ENCODE peak calls at places on chromosomes 16 and 17, in four cellular contexts. D, E, S and V are unnamed samples.

GRCh38 chr16:19595043-19595767 is 39.7 kb downstream of the VPS35L start:
- DNase-seq in D (no peak), E (peak; percentile 83), S (no peak), V (peak; percentile 12)

GRCh38 chr17:18877104-18877503 is 19.2 kb downstream of the PRPSAP2 start:
- DNase-seq in D (no peak), E (peak; percentile 50), S (peak; percentile 43), V (no peak)

GRCh38 chr16:67537270-67537635 is 8.6 kb downstream of the RIPOR1 start:
- DNase-seq in D (peak; percentile 63), E (peak; percentile 36), S (no peak), V (peak; percentile 37)

GRCh38 chr16:81394416-81394815 is 50.2 kb upstream of the CMIP start:
- DNase-seq in S (no peak), E (no peak), D (no peak), V (no peak)

GRCh38 chr17:82228842-82229685 is at the start of gene SLC16A3:
- DNase-seq in D (no peak), S (peak; percentile 67), E (peak; percentile 75), V (peak; percentile 77)

GRCh38 chr17:79922161-79922569 is 82.9 kb upstream of the CBX4 start:
- DNase-seq in E (no peak), D (no peak), S (no peak), V (no peak)

GRCh38 chr17:41567317-41567716 is 4.5 kb downstream of the KRT9 start:
- DNase-seq in S (no peak), E (no peak), D (no peak), V (no peak)

GRCh38 chr16:22296225-22297113 is 740 bp upstream of the POLR3E start:
- DNase-seq in D (no peak), E (no peak), S (no peak), V (peak; percentile 17)

GRCh38 chr16:8796469-8797363 is 723 bp downstream of the TMEM186 start:
- DNase-seq in E (no peak), S (no peak), D (no peak), V (no peak)

GRCh38 chr17:19867654-19868395 is at the start of gene ULK2:
- DNase-seq in D (peak; percentile 78), E (peak; percentile 69), S (peak; percentile 50), V (peak; percentile 84)

GRCh38 chr17:48586355-48586924 is 3.6 kb downstream of the HOXB3 start:
- DNase-seq in E (peak; percentile 41), D (no peak), S (no peak), V (peak; percentile 55)

GRCh38 chr16:74608944-74609343 is 2.0 kb upstream of the GLG1 start:
- DNase-seq in D (no peak), S (no peak), E (no peak), V (no peak)

GRCh38 chr16:84810518-84811273 is 9.1 kb upstream of the CRISPLD2 start:
- DNase-seq in S (peak; percentile 61), E (peak; percentile 63), D (no peak), V (peak; percentile 77)

GRCh38 chr17:50265690-50266306 is 8.5 kb upstream of the TMEM92 start:
- DNase-seq in S (no peak), E (no peak), D (peak; percentile 36), V (peak; percentile 48)

GRCh38 chr17:45935197-45935709 is 40.9 kb downstream of the MAPT start:
- DNase-seq in D (no peak), E (no peak), S (no peak), V (no peak)

GRCh38 chr16:23695756-23696155 is 17.1 kb downstream of the PLK1 start:
- DNase-seq in S (no peak), E (no peak), D (no peak), V (no peak)

GRCh38 chr16:27216297-27216885 is 13.1 kb downstream of the KDM8 start:
- DNase-seq in S (no peak), E (no peak), D (no peak), V (no peak)
- H2AFZ ChIP-seq in S (no peak overlapping the region), E (no peak overlapping the region), D (no peak overlapping the region), V (no peak overlapping the region)

GRCh38 chr16:13561276-13561675 is 358.7 kb upstream of the ERCC4 start:
- DNase-seq in D (no peak), S (no peak), E (no peak), V (no peak)
- H2AFZ ChIP-seq in D (no peak overlapping the region), S (no peak overlapping the region), E (no peak overlapping the region), V (no peak overlapping the region)

DNA sequence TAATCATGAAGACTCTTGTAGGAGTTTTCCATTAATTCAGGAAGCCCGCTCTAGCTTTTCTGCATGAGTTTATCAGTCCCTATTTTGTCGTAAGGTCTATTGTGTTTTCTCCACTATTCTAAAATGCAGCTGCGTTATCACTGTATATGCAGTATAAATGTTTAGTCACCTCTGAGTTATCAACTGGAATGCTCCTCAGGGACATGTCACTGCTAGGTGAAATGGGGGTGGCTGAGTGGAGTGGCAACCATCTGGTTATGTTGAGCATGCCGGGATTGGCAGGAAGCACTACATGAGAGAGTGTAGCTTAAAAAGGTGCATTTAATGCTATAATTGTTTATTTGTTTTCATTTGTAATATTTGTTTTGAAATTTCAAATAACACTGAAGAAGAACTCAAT is 285.2 kb upstream of the ELAC2 start:
- DNase-seq in E (no peak), D (no peak), S (no peak), V (no peak)
- H2AFZ ChIP-seq in E (no peak overlapping the region), D (no peak overlapping the region), S (no peak overlapping the region), V (no peak overlapping the region)

DNA sequence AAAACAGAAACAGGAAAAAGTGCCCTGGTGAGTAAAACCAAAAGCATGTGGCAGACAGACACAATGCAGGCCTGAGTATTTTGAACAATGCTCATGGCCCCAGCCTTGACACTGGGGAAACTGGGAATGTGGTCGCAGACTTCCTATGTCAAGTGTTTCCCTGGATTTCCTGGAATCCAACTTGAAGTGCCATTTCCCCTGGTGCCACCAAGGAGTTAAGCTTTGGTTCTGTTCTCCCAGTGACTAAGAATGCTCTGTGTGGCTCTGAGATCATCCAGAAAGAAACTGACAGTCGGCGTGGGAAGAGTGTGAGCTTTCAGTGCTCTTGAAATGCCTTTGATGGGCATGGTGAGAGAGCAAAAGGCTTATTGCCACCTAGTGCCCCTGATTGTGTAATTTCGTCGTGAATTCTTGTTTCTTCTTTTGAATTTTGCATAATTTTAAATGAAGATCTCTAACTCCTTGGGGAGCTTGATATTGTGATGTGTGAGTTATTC is 96.0 kb downstream of the YPEL2 start:
- DNase-seq in D (no peak), S (peak; percentile 60), E (peak; percentile 45), V (peak; percentile 78)
- H2AFZ ChIP-seq in D (no peak overlapping the region), S (peak overlapping the region; percentile 61), E (peak overlapping the region; percentile 87), V (peak overlapping the region; percentile 25)

GRCh38 chr17:59361916-59362810 is 30.7 kb downstream of the YPEL2 start:
- DNase-seq in D (no peak), S (peak; percentile 87), E (peak; percentile 93), V (peak; percentile 90)

GRCh38 chr17:59365383-59365981 is 34.0 kb downstream of the YPEL2 start:
- DNase-seq in S (no peak), E (no peak), D (no peak), V (no peak)

GRCh38 chr17:59362811-59363205 is 31.4 kb downstream of the YPEL2 start:
- DNase-seq in D (no peak), S (no peak), E (no peak), V (no peak)

GRCh38 chr17:59357929-59358328 is 26.5 kb downstream of the YPEL2 start:
- DNase-seq in E (peak; percentile 73), S (peak; percentile 85), D (no peak), V (peak; percentile 86)

DNA sequence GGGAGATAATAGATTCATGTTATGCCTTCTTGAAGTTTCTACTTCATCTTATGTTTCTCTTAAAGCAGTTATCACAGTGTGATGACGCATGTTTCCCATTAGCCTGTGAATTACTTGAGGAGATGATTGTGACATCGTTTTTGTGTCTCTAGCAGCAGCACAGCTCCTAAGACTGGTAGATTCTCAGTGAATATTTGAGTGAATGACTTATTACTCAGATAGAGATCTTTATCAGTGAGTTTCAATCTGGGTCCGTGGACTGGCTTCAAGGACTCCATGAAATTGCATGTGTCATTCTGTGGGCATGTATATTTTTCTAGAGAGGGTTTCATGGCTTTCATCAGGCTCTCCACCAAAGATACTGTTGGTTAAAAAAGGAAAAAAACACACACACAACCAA is 29.9 kb downstream of the YPEL2 start:
- DNase-seq in E (peak; percentile 81), S (peak; percentile 86), D (no peak), V (peak; percentile 60)
- H2AFZ ChIP-seq in E (no peak overlapping the region), S (no peak overlapping the region), D (no peak overlapping the region), V (no peak overlapping the region)

GRCh38 chr17:4583796-4584124 is 569 bp upstream of the SMTNL2 start:
- DNase-seq in D (peak; percentile 75), S (no peak), E (no peak), V (no peak)
- H2AFZ ChIP-seq in D (no peak overlapping the region), S (no peak overlapping the region), E (no peak overlapping the region), V (no peak overlapping the region)

GRCh38 chr17:72984925-72985322 is 107.6 kb downstream of the SLC39A11 start:
- DNase-seq in E (no peak), D (no peak), S (peak; percentile 14), V (no peak)

GRCh38 chr17:72988451-72988850 is 104.0 kb downstream of the SLC39A11 start:
- DNase-seq in S (no peak), D (no peak), E (no peak), V (no peak)

GRCh38 chr17:72985882-72986720 is 106.4 kb downstream of the SLC39A11 start:
- DNase-seq in E (peak; percentile 80), S (peak; percentile 58), D (peak; percentile 88), V (peak; percentile 55)

GRCh38 chr17:72987166-72987565 is 105.3 kb downstream of the SLC39A11 start:
- DNase-seq in D (no peak), E (no peak), S (no peak), V (no peak)

DNA sequence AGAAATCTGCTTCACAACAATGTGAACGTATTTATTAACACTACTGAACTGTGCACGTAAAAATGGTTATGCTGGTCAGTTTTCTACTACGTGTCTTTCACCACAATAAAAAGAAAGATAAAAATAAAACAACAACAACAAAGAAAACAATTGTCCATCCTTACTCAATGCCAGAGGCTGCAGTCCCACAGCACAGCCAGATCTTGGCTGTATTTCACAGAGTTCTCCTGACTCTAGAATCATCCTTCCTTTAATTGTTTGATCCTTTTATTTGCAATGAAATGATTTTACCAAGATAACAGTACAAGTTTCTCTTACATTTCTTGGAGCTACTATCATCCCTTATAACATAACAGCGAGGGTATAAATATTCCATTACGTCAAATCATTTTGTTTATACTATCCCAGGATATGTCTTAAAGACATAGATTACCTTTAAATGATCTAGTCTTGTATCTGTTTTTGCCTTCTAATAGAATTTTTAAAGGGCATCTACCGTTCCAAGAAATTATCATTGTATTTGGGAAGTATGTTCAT is 103.3 kb downstream of the SLC39A11 start:
- DNase-seq in D (no peak), E (peak; percentile 81), S (no peak), V (peak; percentile 48)
- H2AFZ ChIP-seq in D (no peak overlapping the region), E (no peak overlapping the region), S (no peak overlapping the region), V (no peak overlapping the region)

GRCh38 chr16:64434526-64435069 is 687.3 kb downstream of the CDH11 start:
- DNase-seq in S (no peak), D (no peak), E (no peak), V (no peak)
- H2AFZ ChIP-seq in S (no peak overlapping the region), D (no peak overlapping the region), E (no peak overlapping the region), V (no peak overlapping the region)